ENCODE peak calls at places on chromosomes 3 and 15, in ten cellular contexts. Y, B, L, H, R, N, V, U, O and S are unnamed samples.

GRCh38 chr3:159982442-159982841 is 6.2 kb upstream of the IL12A start:
- DNase-seq in Y (no peak), B (no peak), L (no peak), H (no peak), R (no peak), N (no peak), V (no peak), U (no peak), O (no peak), S (no peak)

GRCh38 chr3:17730318-17730967 is 12.0 kb downstream of the TBC1D5 start:
- DNase-seq in Y (no peak), B (no peak), L (peak), H (no peak), R (peak), N (no peak), V (no peak), U (no peak), O (no peak), S (peak)

GRCh38 chr3:62954579-62954978 is 79.4 kb upstream of the CADPS start:
- DNase-seq in Y (no peak), B (no peak), L (no peak), H (no peak), R (no peak), N (no peak), V (no peak), U (peak), O (no peak), S (no peak)

GRCh38 chr3:81666502-81667121 is 94.8 kb downstream of the GBE1 start:
- DNase-seq in Y (no peak), B (no peak), L (peak), H (no peak), R (peak), N (no peak), V (no peak), U (peak), O (peak), S (no peak)

GRCh38 chr3:112416391-112417212 is 82.7 kb downstream of the BTLA start:
- DNase-seq in Y (no peak), B (no peak), L (no peak), H (no peak), R (no peak), N (no peak), V (no peak), U (no peak), O (no peak), S (no peak)

GRCh38 chr3:183870563-183870962 is 14.1 kb downstream of the PARL start:
- DNase-seq in Y (no peak), B (no peak), L (no peak), H (no peak), R (no peak), N (no peak), V (no peak), U (no peak), O (no peak), S (no peak)

GRCh38 chr15:85550283-85550682 is 169.9 kb downstream of the AKAP13 start:
- DNase-seq in Y (no peak), B (no peak), L (no peak), H (no peak), R (no peak), N (no peak), V (no peak), U (no peak), O (no peak), S (no peak)

GRCh38 chr3:115436767-115437301 is 186.5 kb upstream of the GAP43 start:
- DNase-seq in Y (no peak), B (no peak), L (peak), H (no peak), R (peak), N (peak), V (no peak), U (no peak), O (peak), S (no peak)

GRCh38 chr3:71066356-71066755 is 517.2 kb downstream of the FOXP1 start:
- DNase-seq in Y (no peak), B (no peak), L (no peak), H (no peak), R (no peak), N (no peak), V (no peak), U (peak), O (no peak), S (peak)

GRCh38 chr3:50599115-50599715 is 12.4 kb downstream of the CISH start:
- DNase-seq in Y (peak), B (no peak), L (no peak), H (no peak), R (no peak), N (no peak), V (no peak), U (no peak), O (no peak), S (no peak)

GRCh38 chr3:4416961-4417360 is 50.1 kb downstream of the SUMF1 start:
- DNase-seq in Y (no peak), B (no peak), L (peak), H (peak), R (peak), N (peak), V (no peak), U (no peak), O (peak), S (no peak)

GRCh38 chr3:108757404-108757982 is at the start of gene RETNLB:
- DNase-seq in Y (no peak), B (no peak), L (no peak), H (no peak), R (no peak), N (no peak), V (no peak), U (no peak), O (no peak), S (peak)

GRCh38 chr15:55270301-55270700 is 19.3 kb downstream of the RAB27A start:
- DNase-seq in Y (no peak), B (no peak), L (no peak), H (no peak), R (no peak), N (no peak), V (no peak), U (no peak), O (no peak), S (no peak)

GRCh38 chr3:50607271-50608091 is 4.1 kb downstream of the CISH start:
- DNase-seq in Y (no peak), B (no peak), L (no peak), H (no peak), R (no peak), N (no peak), V (no peak), U (no peak), O (no peak), S (no peak)

GRCh38 chr3:4823986-4824947 is 155.0 kb upstream of the BHLHE40 start:
- DNase-seq in Y (no peak), B (no peak), L (no peak), H (no peak), R (no peak), N (peak), V (no peak), U (no peak), O (no peak), S (no peak)

GRCh38 chr3:129519896-129520440 is 8.5 kb upstream of the RHO start:
- DNase-seq in Y (peak), B (no peak), L (no peak), H (no peak), R (no peak), N (no peak), V (no peak), U (no peak), O (no peak), S (no peak)

GRCh38 chr3:129524081-129524480 is 4.4 kb upstream of the RHO start:
- DNase-seq in Y (no peak), B (no peak), L (no peak), H (no peak), R (no peak), N (no peak), V (no peak), U (no peak), O (no peak), S (no peak)

GRCh38 chr3:129519449-129519848 is 9.0 kb upstream of the RHO start:
- DNase-seq in Y (no peak), B (no peak), L (no peak), H (no peak), R (no peak), N (no peak), V (no peak), U (no peak), O (no peak), S (no peak)

GRCh38 chr3:129522953-129523352 is 5.5 kb upstream of the RHO start:
- DNase-seq in Y (no peak), B (no peak), L (no peak), H (no peak), R (no peak), N (no peak), V (no peak), U (no peak), O (no peak), S (no peak)

DNA sequence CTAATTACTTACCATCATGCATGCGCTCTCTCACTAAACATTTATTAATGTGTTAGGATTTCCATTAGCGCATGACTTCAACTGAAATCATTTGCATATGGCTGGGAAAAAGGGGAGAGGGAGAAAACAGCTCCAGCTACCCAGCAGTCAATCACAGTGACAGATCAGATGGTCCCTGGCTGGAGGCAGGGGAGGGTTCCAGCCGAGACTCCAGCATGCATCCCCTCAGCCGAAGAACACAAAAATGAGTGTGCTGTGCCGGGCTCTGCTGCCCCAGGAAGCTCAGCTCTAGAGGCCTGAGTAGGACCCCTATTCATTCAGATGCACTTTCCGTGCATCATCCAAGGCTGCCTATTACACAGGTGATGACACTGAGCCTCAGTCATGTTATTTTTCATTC is 6.7 kb upstream of the RHO start:
- DNase-seq in Y (no peak), B (no peak), L (no peak), H (no peak), R (no peak), N (no peak), V (no peak), U (no peak), O (no peak), S (no peak)
- TF ChIP-seq CTCF in Y (no peak), B (no peak), L (no peak), H (no peak), R (no peak), N (no peak), V (no peak), U (no peak), O (no peak), S (no peak)

DNA sequence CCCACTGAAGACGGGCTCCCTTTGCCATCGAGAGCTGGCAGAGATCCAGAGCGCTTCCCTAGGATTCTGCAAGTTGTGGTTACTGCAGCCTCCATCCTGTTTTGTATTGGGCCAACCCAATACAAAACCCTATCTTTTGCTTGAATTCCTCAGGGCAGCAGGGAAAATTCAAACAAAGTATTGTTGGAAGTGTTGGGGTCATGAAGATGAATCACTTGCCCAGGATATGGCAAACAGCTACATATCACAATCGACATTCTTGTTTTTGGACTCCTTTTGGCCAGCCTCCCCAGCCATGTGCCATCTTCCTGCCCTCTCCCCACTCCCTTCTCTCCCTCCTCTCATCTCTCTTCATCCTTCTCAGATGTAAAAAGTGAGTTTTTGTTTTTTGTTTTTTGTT is 100.0 kb upstream of the TRIM42 start:
- DNase-seq in Y (no peak), B (no peak), L (no peak), H (no peak), R (no peak), N (no peak), V (no peak), U (no peak), O (no peak), S (no peak)
- TF ChIP-seq CTCF in Y (no peak), B (no peak), L (no peak), H (no peak), R (no peak), N (no peak), V (no peak), U (no peak), O (no peak), S (no peak)

GRCh38 chr3:143971367-143972154 is at the start of gene DIPK2A:
- DNase-seq in Y (peak), B (peak), L (peak), H (peak), R (peak), N (peak), V (peak), U (peak), O (peak), S (peak)
- TF ChIP-seq CTCF in Y (no peak), B (no peak), L (no peak), H (no peak), R (no peak), N (no peak), V (no peak), U (no peak), O (no peak), S (no peak)

GRCh38 chr15:96321422-96322391 is 8.8 kb upstream of the NR2F2 start:
- DNase-seq in Y (peak), B (no peak), L (no peak), H (peak), R (peak), N (no peak), V (no peak), U (no peak), O (no peak), S (peak)
- TF ChIP-seq CTCF in Y (peak), B (no peak), L (no peak), H (no peak), R (peak), N (no peak), V (no peak), U (no peak), O (no peak), S (no peak)

GRCh38 chr15:32030795-32031194 is 480 bp downstream of the CHRNA7 start:
- DNase-seq in Y (peak), B (no peak), L (no peak), H (peak), R (peak), N (no peak), V (no peak), U (no peak), O (no peak), S (no peak)

GRCh38 chr15:32029409-32029861 is 880 bp upstream of the CHRNA7 start:
- DNase-seq in Y (no peak), B (no peak), L (no peak), H (peak), R (peak), N (peak), V (no peak), U (no peak), O (no peak), S (peak)

GRCh38 chr15:32028921-32029320 is 1.4 kb upstream of the CHRNA7 start:
- DNase-seq in Y (no peak), B (no peak), L (no peak), H (peak), R (no peak), N (no peak), V (no peak), U (no peak), O (no peak), S (no peak)

GRCh38 chr15:32033186-32033890 is 3.0 kb downstream of the CHRNA7 start:
- DNase-seq in Y (no peak), B (no peak), L (no peak), H (no peak), R (no peak), N (no peak), V (no peak), U (no peak), O (no peak), S (peak)

GRCh38 chr15:32029862-32030781 is at the start of gene CHRNA7:
- DNase-seq in Y (peak), B (no peak), L (peak), H (peak), R (peak), N (peak), V (peak), U (peak), O (peak), S (peak)
- TF ChIP-seq CTCF in Y (peak), B (no peak), L (no peak), H (peak), R (peak), N (no peak), V (no peak), U (no peak), O (peak), S (peak)

GRCh38 chr3:78414261-78414660 is 1353.5 kb downstream of the ROBO1 start:
- DNase-seq in Y (no peak), B (no peak), L (no peak), H (no peak), R (no peak), N (no peak), V (no peak), U (no peak), O (no peak), S (no peak)
- TF ChIP-seq CTCF in Y (no peak), B (no peak), L (no peak), H (no peak), R (no peak), N (no peak), V (no peak), U (no peak), O (no peak), S (no peak)

GRCh38 chr3:45528429-45528828 is 66.1 kb upstream of the LIMD1 start:
- DNase-seq in Y (no peak), B (no peak), L (no peak), H (no peak), R (no peak), N (no peak), V (no peak), U (no peak), O (peak), S (no peak)
- TF ChIP-seq CTCF in Y (no peak), B (no peak), L (no peak), H (no peak), R (no peak), N (no peak), V (no peak), U (no peak), O (no peak), S (no peak)

DNA sequence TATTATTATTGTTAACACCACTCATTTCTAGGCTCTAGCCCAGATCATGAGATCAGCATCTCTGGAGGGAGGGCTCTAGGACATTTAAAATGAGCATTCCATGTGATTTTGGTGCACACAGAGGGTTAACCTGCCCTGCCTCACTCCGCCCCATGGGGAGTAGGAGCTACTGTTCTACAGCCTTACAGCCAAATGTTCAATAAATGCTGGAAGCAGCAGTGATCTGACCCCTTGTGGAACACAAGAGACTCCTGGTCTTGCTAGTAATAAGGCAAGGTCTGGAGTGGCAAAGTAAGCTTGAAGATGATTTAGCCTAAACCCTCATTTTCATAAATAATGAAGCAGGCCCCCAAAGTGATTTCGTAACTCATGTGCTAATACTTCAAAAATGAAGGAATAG is 166.4 kb upstream of the EOMES start:
- DNase-seq in Y (no peak), B (no peak), L (peak), H (no peak), R (peak), N (no peak), V (no peak), U (no peak), O (peak), S (no peak)
- TF ChIP-seq CTCF in Y (no peak), B (no peak), L (no peak), H (no peak), R (no peak), N (no peak), V (no peak), U (no peak), O (no peak), S (no peak)

DNA sequence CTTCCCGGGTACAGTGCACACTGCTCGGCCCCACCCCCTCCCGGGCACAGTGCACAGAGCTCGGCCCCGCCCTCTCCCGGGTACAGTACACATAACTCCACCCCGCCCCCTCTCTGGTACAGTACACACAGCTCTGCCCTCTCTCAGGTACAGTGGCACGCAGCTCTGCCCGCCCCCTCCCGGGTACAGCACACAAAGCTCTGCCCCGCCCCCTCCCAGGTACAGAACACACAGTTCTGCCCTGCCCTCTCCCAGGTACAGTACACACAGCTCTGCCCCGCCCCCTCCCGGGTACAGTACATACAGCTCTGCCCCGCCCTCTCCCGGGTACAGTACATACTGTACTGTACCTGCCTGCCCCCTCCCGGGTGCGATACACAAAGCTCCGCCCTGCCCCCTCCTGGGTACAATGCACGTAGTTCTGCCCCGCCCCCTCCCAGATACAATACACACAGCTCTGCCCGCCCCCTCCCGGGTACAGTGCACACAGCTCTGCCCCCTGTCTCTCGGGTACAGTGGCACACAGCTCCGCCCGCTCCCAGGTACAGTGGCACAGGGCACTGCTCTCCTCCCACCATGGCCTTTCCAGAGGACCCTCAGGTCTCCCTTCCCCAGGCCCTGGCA is 16.4 kb upstream of the PRR20G start:
- DNase-seq in Y (peak), B (no peak), L (peak), H (no peak), R (no peak), N (peak), V (peak), U (peak), O (peak), S (peak)
- TF ChIP-seq CTCF in Y (no peak), B (no peak), L (peak), H (no peak), R (no peak), N (no peak), V (no peak), U (no peak), O (peak), S (no peak)

GRCh38 chr3:186653079-186653710 is 12.6 kb upstream of the HRG start:
- DNase-seq in Y (no peak), B (no peak), L (no peak), H (no peak), R (no peak), N (no peak), V (no peak), U (peak), O (no peak), S (no peak)

GRCh38 chr3:186648851-186649250 is 8.7 kb downstream of the FETUB start:
- DNase-seq in Y (no peak), B (no peak), L (no peak), H (no peak), R (no peak), N (no peak), V (no peak), U (no peak), O (no peak), S (no peak)

GRCh38 chr3:186651678-186652215 is 11.5 kb downstream of the FETUB start:
- DNase-seq in Y (no peak), B (no peak), L (peak), H (no peak), R (no peak), N (no peak), V (peak), U (no peak), O (peak), S (no peak)

GRCh38 chr3:186653984-186654383 is 11.8 kb upstream of the HRG start:
- DNase-seq in Y (no peak), B (no peak), L (no peak), H (peak), R (peak), N (peak), V (no peak), U (peak), O (no peak), S (no peak)
- TF ChIP-seq CTCF in Y (no peak), B (no peak), L (no peak), H (peak), R (peak), N (no peak), V (no peak), U (peak), O (no peak), S (no peak)